ENCODE peak calls at places on chromosomes 11 and 22, in ten cellular contexts. One of them, this sample, is unnamed.

GRCh38 chr11:11977206-11977938 is 31.1 kb downstream of the DKK3 start:
- DNase-seq in T-helper 22 cell: no peak
- DNase-seq in epithelial cell of esophagus: peak; percentile 87
- DNase-seq in NCI-H524: no peak
- DNase-seq in CD8-positive, alpha-beta memory T cell: no peak
- DNase-seq in Peyer's patch: no peak
- DNase-seq in IMR-90: peak; percentile 96
- DNase-seq in fibroblast of gingiva: peak; percentile 75
- DNase-seq in activated CD4-positive, alpha-beta T cell treated with anti-CD3 and anti-CD28 coated beads, Interleukin-2, amount 10 ng/mL, durations not matched to agents 7 days and 5 days: no peak
- DNase-seq in NCI-H1092 treated with DMSO at 0.1 percent for 48 hours: no peak
- DNase-seq in this sample: peak; percentile 94

GRCh38 chr11:114197799-114198500 is 98.2 kb upstream of the NNMT start:
- DNase-seq in T-helper 22 cell: no peak
- DNase-seq in IMR-90: peak; percentile 71
- DNase-seq in NCI-H524: no peak
- DNase-seq in NCI-H1092 treated with DMSO at 0.1 percent for 48 hours: peak; percentile 68
- DNase-seq in Peyer's patch: no peak
- DNase-seq in epithelial cell of esophagus: peak; percentile 57
- DNase-seq in fibroblast of gingiva: peak; percentile 99
- DNase-seq in activated CD4-positive, alpha-beta T cell treated with anti-CD3 and anti-CD28 coated beads, Interleukin-2, amount 10 ng/mL, durations not matched to agents 7 days and 5 days: no peak
- DNase-seq in CD8-positive, alpha-beta memory T cell: no peak
- DNase-seq in this sample: peak; percentile 91

GRCh38 chr22:36053242-36054147 is 24.9 kb upstream of the RBFOX2 start:
- DNase-seq in activated CD4-positive, alpha-beta T cell treated with anti-CD3 and anti-CD28 coated beads, Interleukin-2, amount 10 ng/mL, durations not matched to agents 7 days and 5 days: no peak
- DNase-seq in epithelial cell of esophagus: no peak
- DNase-seq in NCI-H524: no peak
- DNase-seq in CD8-positive, alpha-beta memory T cell: no peak
- DNase-seq in fibroblast of gingiva: no peak
- DNase-seq in NCI-H1092 treated with DMSO at 0.1 percent for 48 hours: no peak
- DNase-seq in T-helper 22 cell: no peak
- DNase-seq in IMR-90: no peak
- DNase-seq in Peyer's patch: no peak
- DNase-seq in this sample: no peak

GRCh38 chr11:777288-778255 is at the start of gene GATD1:
- DNase-seq in activated CD4-positive, alpha-beta T cell treated with anti-CD3 and anti-CD28 coated beads, Interleukin-2, amount 10 ng/mL, durations not matched to agents 7 days and 5 days: peak; percentile 94
- DNase-seq in NCI-H1092 treated with DMSO at 0.1 percent for 48 hours: peak; percentile 87
- DNase-seq in fibroblast of gingiva: peak; percentile 79
- DNase-seq in Peyer's patch: peak; percentile 96
- DNase-seq in IMR-90: peak; percentile 75
- DNase-seq in CD8-positive, alpha-beta memory T cell: peak; percentile 95
- DNase-seq in NCI-H524: peak; percentile 77
- DNase-seq in T-helper 22 cell: peak; percentile 85
- DNase-seq in epithelial cell of esophagus: peak; percentile 90
- DNase-seq in this sample: peak; percentile 91

GRCh38 chr11:15073361-15074205 is at the start of gene CALCB:
- DNase-seq in fibroblast of gingiva: no peak
- DNase-seq in epithelial cell of esophagus: peak; percentile 57
- DNase-seq in NCI-H1092 treated with DMSO at 0.1 percent for 48 hours: peak; percentile 60
- DNase-seq in CD8-positive, alpha-beta memory T cell: no peak
- DNase-seq in IMR-90: peak; percentile 10
- DNase-seq in NCI-H524: peak; percentile 60
- DNase-seq in T-helper 22 cell: no peak
- DNase-seq in activated CD4-positive, alpha-beta T cell treated with anti-CD3 and anti-CD28 coated beads, Interleukin-2, amount 10 ng/mL, durations not matched to agents 7 days and 5 days: no peak
- DNase-seq in Peyer's patch: no peak
- DNase-seq in this sample: peak; percentile 23

GRCh38 chr11:23990346-23990745 is 506.5 kb upstream of the LUZP2 start:
- DNase-seq in activated CD4-positive, alpha-beta T cell treated with anti-CD3 and anti-CD28 coated beads, Interleukin-2, amount 10 ng/mL, durations not matched to agents 7 days and 5 days: no peak
- DNase-seq in T-helper 22 cell: no peak
- DNase-seq in epithelial cell of esophagus: peak; percentile 0
- DNase-seq in NCI-H524: no peak
- DNase-seq in NCI-H1092 treated with DMSO at 0.1 percent for 48 hours: no peak
- DNase-seq in IMR-90: peak; percentile 19
- DNase-seq in CD8-positive, alpha-beta memory T cell: no peak
- DNase-seq in Peyer's patch: no peak
- DNase-seq in fibroblast of gingiva: peak; percentile 44
- DNase-seq in this sample: no peak

GRCh38 chr11:100581318-100581717 is 105.8 kb upstream of the ARHGAP42 start:
- DNase-seq in T-helper 22 cell: no peak
- DNase-seq in fibroblast of gingiva: peak; percentile 34
- DNase-seq in IMR-90: no peak
- DNase-seq in Peyer's patch: peak; percentile 49
- DNase-seq in NCI-H524: no peak
- DNase-seq in activated CD4-positive, alpha-beta T cell treated with anti-CD3 and anti-CD28 coated beads, Interleukin-2, amount 10 ng/mL, durations not matched to agents 7 days and 5 days: no peak
- DNase-seq in CD8-positive, alpha-beta memory T cell: no peak
- DNase-seq in NCI-H1092 treated with DMSO at 0.1 percent for 48 hours: no peak
- DNase-seq in epithelial cell of esophagus: peak; percentile 31
- DNase-seq in this sample: no peak

GRCh38 chr11:87473174-87473573 is 435.4 kb downstream of the TMEM135 start:
- DNase-seq in fibroblast of gingiva: peak; percentile 7
- DNase-seq in epithelial cell of esophagus: peak; percentile 88
- DNase-seq in CD8-positive, alpha-beta memory T cell: no peak
- DNase-seq in activated CD4-positive, alpha-beta T cell treated with anti-CD3 and anti-CD28 coated beads, Interleukin-2, amount 10 ng/mL, durations not matched to agents 7 days and 5 days: no peak
- DNase-seq in NCI-H524: peak; percentile 47
- DNase-seq in IMR-90: peak; percentile 97
- DNase-seq in T-helper 22 cell: no peak
- DNase-seq in NCI-H1092 treated with DMSO at 0.1 percent for 48 hours: no peak
- DNase-seq in Peyer's patch: no peak
- DNase-seq in this sample: peak; percentile 91

GRCh38 chr11:521179-521688 is 14.1 kb downstream of the HRAS start:
- DNase-seq in NCI-H1092 treated with DMSO at 0.1 percent for 48 hours: no peak
- DNase-seq in CD8-positive, alpha-beta memory T cell: no peak
- DNase-seq in activated CD4-positive, alpha-beta T cell treated with anti-CD3 and anti-CD28 coated beads, Interleukin-2, amount 10 ng/mL, durations not matched to agents 7 days and 5 days: no peak
- DNase-seq in fibroblast of gingiva: no peak
- DNase-seq in Peyer's patch: no peak
- DNase-seq in epithelial cell of esophagus: no peak
- DNase-seq in T-helper 22 cell: no peak
- DNase-seq in IMR-90: no peak
- DNase-seq in NCI-H524: no peak
- DNase-seq in this sample: no peak